ENCODE peak calls at places on chromosomes 13 and 19, in seven cellular contexts. P, U, L, S, O, M and X are unnamed samples. For H3K9me3, the result is how much of the 10 kb centered on the place peaks cover.

GRCh38 chr13:21259571-21260455 is 83.4 kb downstream of the MRPL57 start:
- ATAC-seq in P (no peak), U (peak), L (no peak), S (no peak), O (no peak), M (no peak), X (no peak)

GRCh38 chr13:110715395-110716234 is 2.1 kb downstream of the ING1 start:
- ATAC-seq in P (peak), U (peak), L (peak), S (peak), O (peak), M (peak), X (peak)

GRCh38 chr13:76336889-76337844 is 549.0 kb downstream of the KCTD12 start:
- ATAC-seq in P (no peak), U (no peak), L (no peak), S (no peak), O (no peak), M (no peak), X (peak)

GRCh38 chr13:33509642-33510229 is 224.2 kb upstream of the STARD13 start:
- ATAC-seq in P (no peak), U (peak), L (peak), S (peak), O (no peak), M (peak), X (peak)

GRCh38 chr13:33351324-33351723 is 65.8 kb upstream of the STARD13 start:
- ATAC-seq in P (no peak), U (no peak), L (peak), S (peak), O (peak), M (no peak), X (no peak)

GRCh38 chr19:29302002-29302928 is 89.3 kb upstream of the UQCRFS1 start:
- ATAC-seq in P (no peak), U (no peak), L (no peak), S (no peak), O (no peak), M (no peak), X (no peak)

GRCh38 chr19:926595-927043 is 784 bp downstream of the ARID3A start:
- ATAC-seq in P (no peak), U (peak), L (peak), S (peak), O (no peak), M (no peak), X (no peak)

GRCh38 chr13:45695198-45695730 is 6.9 kb upstream of the CBY2 start:
- ATAC-seq in P (no peak), U (peak), L (no peak), S (no peak), O (no peak), M (no peak), X (no peak)

GRCh38 chr13:26872444-26873173 is 112.0 kb upstream of the GPR12 start:
- ATAC-seq in P (no peak), U (peak), L (peak), S (peak), O (no peak), M (no peak), X (no peak)

GRCh38 chr13:85665286-85665685 is 133.9 kb downstream of the SLITRK6 start:
- ATAC-seq in P (no peak), U (no peak), L (no peak), S (no peak), O (no peak), M (no peak), X (no peak)

GRCh38 chr13:99273128-99273527 is 14.9 kb upstream of the GPR18 start:
- ATAC-seq in P (peak), U (no peak), L (no peak), S (no peak), O (no peak), M (no peak), X (no peak)

GRCh38 chr13:44136693-44137268 is 236.8 kb upstream of the SERP2 start:
- ATAC-seq in P (no peak), U (no peak), L (no peak), S (no peak), O (peak), M (no peak), X (no peak)

GRCh38 chr19:14361824-14362223 is 19.4 kb upstream of the ADGRE5 start:
- ATAC-seq in P (peak), U (peak), L (no peak), S (no peak), O (no peak), M (no peak), X (no peak)

GRCh38 chr13:50425772-50426171 is 410.5 kb downstream of the KCNRG start:
- ATAC-seq in P (no peak), U (no peak), L (no peak), S (no peak), O (no peak), M (no peak), X (no peak)

GRCh38 chr19:51824603-51825002 is 29.6 kb downstream of the FPR3 start:
- ATAC-seq in P (no peak), U (peak), L (peak), S (peak), O (no peak), M (no peak), X (peak)

GRCh38 chr19:55132453-55133129 is 15.2 kb upstream of the PPP1R12C start:
- ATAC-seq in P (no peak), U (peak), L (peak), S (no peak), O (no peak), M (no peak), X (no peak)

GRCh38 chr19:30118760-30119159 is 176.7 kb downstream of the URI1 start:
- ATAC-seq in P (no peak), U (no peak), L (no peak), S (no peak), O (no peak), M (no peak), X (no peak)

GRCh38 chr13:34933349-34933748 is 8.7 kb upstream of the NBEA start:
- ATAC-seq in P (no peak), U (no peak), L (no peak), S (no peak), O (peak), M (no peak), X (no peak)

GRCh38 chr13:31882794-31883193 is 143.5 kb downstream of the RXFP2 start:
- ATAC-seq in P (no peak), U (no peak), L (no peak), S (no peak), O (no peak), M (no peak), X (no peak)

GRCh38 chr13:102591988-102592781 is 4.6 kb upstream of the TPP2 start:
- ATAC-seq in P (peak), U (peak), L (peak), S (peak), O (peak), M (peak), X (peak)

GRCh38 chr13:91955546-91956355 is 557.3 kb downstream of the GPC5 start:
- ATAC-seq in P (no peak), U (no peak), L (no peak), S (no peak), O (no peak), M (no peak), X (no peak)

GRCh38 chr19:41977916-41978315 is 16.1 kb downstream of the ATP1A3 start:
- ATAC-seq in P (no peak), U (no peak), L (no peak), S (no peak), O (no peak), M (no peak), X (no peak)

GRCh38 chr19:48556825-48557224 is 4.9 kb downstream of the SULT2B1 start:
- ATAC-seq in P (no peak), U (no peak), L (no peak), S (no peak), O (no peak), M (no peak), X (no peak)

GRCh38 chr13:34347784-34348573 is 530.0 kb downstream of the RFC3 start:
- ATAC-seq in P (no peak), U (peak), L (peak), S (no peak), O (peak), M (no peak), X (no peak)

GRCh38 chr13:32976046-32976781 is 40.0 kb upstream of the KL start:
- ATAC-seq in P (no peak), U (no peak), L (no peak), S (no peak), O (no peak), M (no peak), X (no peak)

GRCh38 chr19:15926484-15926883 is 7.8 kb downstream of the CYP4F11 start:
- ATAC-seq in P (no peak), U (no peak), L (no peak), S (peak), O (no peak), M (no peak), X (no peak)

GRCh38 chr13:27258637-27259377 is 7.4 kb downstream of the RPL21 start:
- ATAC-seq in P (no peak), U (no peak), L (no peak), S (no peak), O (peak), M (no peak), X (no peak)

GRCh38 chr19:46303702-46304397 is 7.0 kb downstream of the HIF3A start:
- ATAC-seq in P (no peak), U (peak), L (peak), S (peak), O (no peak), M (no peak), X (peak)
- H3K4me3 ChIP-seq in P (no peak), U (no peak), L (no peak), S (peak), O (no peak), M (no peak), X (no peak)

GRCh38 chr13:54945978-54946377 is 1917.4 kb downstream of the OLFM4 start:
- ATAC-seq in P (no peak), U (no peak), L (no peak), S (no peak), O (no peak), M (no peak), X (no peak)
- H3K9me3 ChIP-seq in P (under half), U (under half), L (under half), S (under half), O (under half), M (under half), X (under half)

GRCh38 chr19:17391371-17392151 is 2.4 kb downstream of the CCDC194 start:
- ATAC-seq in P (no peak), U (no peak), L (no peak), S (no peak), O (peak), M (no peak), X (no peak)
- TF ChIP-seq CTCF in P (no peak), U (no peak), L (peak), S (no peak), O (peak), M (peak), X (no peak)

GRCh38 chr19:22784051-22784450 is at the start of gene ZNF99:
- ATAC-seq in P (no peak), U (peak), L (peak), S (peak), O (no peak), M (no peak), X (peak)

DNA sequence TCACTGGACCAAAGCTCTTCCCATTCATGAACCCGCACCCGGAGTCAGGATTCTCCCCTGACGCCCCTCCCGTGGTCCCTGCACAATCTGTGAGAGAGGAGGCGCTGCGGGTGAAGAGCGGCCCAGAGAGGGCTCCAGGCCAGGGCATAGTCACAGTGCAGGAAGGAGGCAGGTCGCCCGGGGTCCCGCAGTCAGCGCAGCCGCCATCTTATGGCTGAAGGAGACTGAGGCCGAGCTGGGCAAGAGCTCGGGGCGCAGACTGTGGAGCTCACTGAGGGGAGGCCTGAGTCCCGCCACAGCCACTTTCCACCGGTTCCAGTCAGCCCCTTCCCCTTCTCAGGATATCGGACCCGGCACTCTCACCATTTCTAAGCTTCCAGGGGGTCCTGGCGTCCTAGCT is 300 bp downstream of the ZNF99 start:
- ATAC-seq in P (no peak), U (no peak), L (no peak), S (peak), O (no peak), M (no peak), X (no peak)
- H3K4me3 ChIP-seq in P (no peak), U (peak), L (no peak), S (no peak), O (no peak), M (peak), X (no peak)

GRCh38 chr19:12379732-12380443 is 14.4 kb upstream of the ZNF442 start:
- ATAC-seq in P (no peak), U (no peak), L (no peak), S (no peak), O (no peak), M (no peak), X (no peak)

GRCh38 chr19:12380444-12380737 is 14.9 kb upstream of the ZNF442 start:
- ATAC-seq in P (no peak), U (no peak), L (no peak), S (no peak), O (no peak), M (no peak), X (no peak)
- H3K9me3 ChIP-seq in P (under half), U (under half), L (under half), S (under half), O (half or more), M (under half), X (under half)